ENCODE peak calls at places on chromosomes 6 and 20, in four cellular contexts. O is upper lobe of left lung, L is heart left ventricle, H is body of pancreas. X is an unnamed sample. For H3K9me3 and H3K4me1, the result is how much of the 10 kb centered on the place peaks cover.

GRCh38 chr20:58457083-58457680 is 58.0 kb downstream of the APCDD1L start:
- DNase-seq in H (no peak), O (no peak), L (no peak), X (no peak)

GRCh38 chr20:1423625-1424106 is 30.8 kb upstream of the FKBP1A start:
- DNase-seq in O (peak), L (no peak), H (peak), X (no peak)

GRCh38 chr20:3160418-3160817 is 753 bp upstream of the FASTKD5 start:
- DNase-seq in H (no peak), O (no peak), L (no peak), X (no peak)

GRCh38 chr20:54133434-54134427 is 40.1 kb downstream of the CYP24A1 start:
- DNase-seq in H (no peak), L (no peak), O (no peak), X (no peak)

GRCh38 chr20:40313730-40314129 is 375.3 kb downstream of the MAFB start:
- DNase-seq in O (no peak), L (no peak), H (no peak), X (no peak)

GRCh38 chr6:3804981-3805380 is 44.2 kb upstream of the FAM50B start:
- DNase-seq in H (no peak), O (no peak), L (no peak), X (no peak)

GRCh38 chr6:30806581-30807183 is 62.3 kb upstream of the IER3 start:
- DNase-seq in O (no peak), H (no peak), L (no peak), X (no peak)

GRCh38 chr6:3405679-3406078 is 51.2 kb downstream of the SLC22A23 start:
- DNase-seq in O (peak), L (no peak), H (no peak), X (no peak)

GRCh38 chr20:36881888-36882287 is 6.0 kb downstream of the TLDC2 start:
- DNase-seq in H (no peak), O (no peak), L (no peak), X (no peak)

GRCh38 chr6:53326372-53327016 is 22.3 kb downstream of the ELOVL5 start:
- DNase-seq in H (peak), L (peak), O (peak), X (no peak)

GRCh38 chr6:72683797-72684196 is 61.9 kb downstream of the KCNQ5 start:
- DNase-seq in H (no peak), O (no peak), L (no peak), X (no peak)

GRCh38 chr6:169997930-169998218 is 246.5 kb downstream of the ERMARD start:
- DNase-seq in L (no peak), O (no peak), H (no peak), X (peak)

GRCh38 chr6:72855471-72855870 is 233.6 kb downstream of the KCNQ5 start:
- DNase-seq in L (no peak), O (no peak), H (no peak), X (no peak)

GRCh38 chr20:23368316-23369110 is 6.5 kb downstream of the GZF1 start:
- DNase-seq in O (no peak), H (no peak), L (no peak), X (no peak)

GRCh38 chr6:157667211-157668033 is 155.6 kb upstream of the SNX9 start:
- DNase-seq in O (no peak), L (peak), H (peak), X (no peak)

GRCh38 chr20:60976913-60977312 is 275.1 kb upstream of the CDH4 start:
- DNase-seq in H (no peak), O (no peak), L (no peak), X (no peak)

GRCh38 chr20:2236266-2236665 is 59.5 kb upstream of the TGM3 start:
- DNase-seq in L (no peak), O (no peak), H (no peak), X (no peak)

GRCh38 chr20:59335401-59335800 is 35.0 kb downstream of the EDN3 start:
- DNase-seq in O (no peak), L (no peak), H (no peak), X (no peak)

GRCh38 chr6:3119040-3119723 is 671 bp downstream of the BPHL start:
- DNase-seq in H (no peak), L (no peak), O (no peak), X (no peak)

GRCh38 chr6:13304580-13305255 is 23.6 kb downstream of the TBC1D7 start:
- DNase-seq in L (no peak), H (no peak), O (no peak), X (no peak)

GRCh38 chr6:39102024-39102820 is 12.8 kb downstream of the SAYSD1 start:
- DNase-seq in H (peak), L (no peak), O (peak), X (no peak)

GRCh38 chr6:13485303-13485702 is 2.1 kb downstream of the GFOD1 start:
- DNase-seq in H (no peak), L (no peak), O (no peak), X (no peak)

GRCh38 chr20:13545755-13546154 is 93.0 kb downstream of the TASP1 start:
- DNase-seq in H (no peak), O (no peak), L (no peak), X (no peak)

GRCh38 chr6:119297049-119297448 is 52.5 kb downstream of the MAN1A1 start:
- DNase-seq in O (no peak), H (no peak), L (no peak), X (no peak)

GRCh38 chr6:113591896-113592827 is 265.0 kb upstream of the MARCKS start:
- DNase-seq in H (peak), O (no peak), L (peak), X (no peak)

GRCh38 chr20:313402-313801 is 11.9 kb upstream of the SOX12 start:
- DNase-seq in L (no peak), O (no peak), H (no peak), X (no peak)

GRCh38 chr6:28281288-28282064 is at the start of gene PGBD1:
- DNase-seq in H (peak), L (peak), O (peak), X (no peak)

GRCh38 chr6:113047148-113047547 is 700.0 kb downstream of the RFPL4B start:
- DNase-seq in H (no peak), O (no peak), L (no peak), X (no peak)

GRCh38 chr20:3165473-3166337 is 6.0 kb upstream of the FASTKD5 start:
- DNase-seq in O (no peak), H (peak), L (peak), X (no peak)

GRCh38 chr6:167687035-167687720 is 139.5 kb upstream of the AFDN start:
- DNase-seq in L (no peak), O (no peak), H (no peak), X (no peak)

GRCh38 chr20:62824476-62825287 is 7.8 kb downstream of the COL9A3 start:
- DNase-seq in L (no peak), O (peak), H (peak), X (no peak)

GRCh38 chr6:50353603-50354002 is 303.9 kb upstream of the DEFB112 start:
- DNase-seq in O (no peak), L (no peak), H (no peak), X (no peak)

GRCh38 chr6:83852528-83853177 is 507 bp upstream of the RIPPLY2 start:
- DNase-seq in H (no peak), L (no peak), O (no peak), X (no peak)

GRCh38 chr6:148890091-148890490 is 143.3 kb downstream of the UST start:
- DNase-seq in O (no peak), H (no peak), L (no peak), X (no peak)

GRCh38 chr6:133961831-133962230 is 8.8 kb downstream of the TBPL1 start:
- DNase-seq in H (no peak), O (no peak), L (no peak), X (no peak)

GRCh38 chr6:143125896-143126573 is 65.3 kb downstream of the AIG1 start:
- DNase-seq in H (no peak), O (no peak), L (no peak), X (no peak)

GRCh38 chr6:152170313-152170701 is 362.8 kb downstream of the ESR1 start:
- DNase-seq in L (no peak), O (no peak), H (no peak), X (no peak)

GRCh38 chr6:152170702-152171667 is 363.5 kb downstream of the ESR1 start:
- DNase-seq in H (no peak), L (no peak), O (no peak), X (no peak)

GRCh38 chr6:152166897-152167296 is 359.4 kb downstream of the ESR1 start:
- DNase-seq in H (no peak), L (no peak), O (no peak), X (no peak)

GRCh38 chr6:152164957-152165356 is 357.5 kb downstream of the ESR1 start:
- DNase-seq in H (no peak), L (no peak), O (no peak), X (no peak)

GRCh38 chr6:152167639-152168603 is 360.4 kb downstream of the ESR1 start:
- DNase-seq in O (no peak), L (no peak), H (no peak), X (no peak)
- TF ChIP-seq POLR2A in O (no peak), L (peak), H (no peak), X (no peak)

DNA sequence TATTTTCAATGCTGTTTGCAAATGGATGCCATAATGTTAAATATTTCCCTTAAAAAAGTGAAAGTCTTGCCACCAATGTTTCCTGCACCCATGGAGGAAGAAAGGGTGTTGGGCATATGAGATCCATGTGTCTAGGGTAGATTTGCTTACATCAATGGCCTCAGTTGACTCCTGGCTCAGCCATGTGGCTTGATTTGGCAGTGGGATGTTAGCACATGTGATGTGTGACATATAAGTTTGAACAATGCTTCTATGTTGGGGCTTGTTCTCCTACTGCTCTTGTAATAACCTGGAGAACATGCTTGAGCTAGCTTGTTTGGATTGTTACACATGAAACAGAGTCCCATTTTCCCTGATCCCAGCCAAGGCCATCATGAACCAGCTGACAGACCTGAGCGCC is 187.6 kb downstream of the SCP2D1 start:
- DNase-seq in O (no peak), H (no peak), L (no peak), X (no peak)
- H3K9me3 ChIP-seq in O (under half), H (under half), L (under half), X (under half)

GRCh38 chr6:43334466-43335095 is 26.0 kb upstream of the CRIP3 start:
- DNase-seq in L (no peak), O (no peak), H (no peak), X (no peak)
- H3K4me1 ChIP-seq in L (under half), O (under half), H (under half), X (under half)

DNA sequence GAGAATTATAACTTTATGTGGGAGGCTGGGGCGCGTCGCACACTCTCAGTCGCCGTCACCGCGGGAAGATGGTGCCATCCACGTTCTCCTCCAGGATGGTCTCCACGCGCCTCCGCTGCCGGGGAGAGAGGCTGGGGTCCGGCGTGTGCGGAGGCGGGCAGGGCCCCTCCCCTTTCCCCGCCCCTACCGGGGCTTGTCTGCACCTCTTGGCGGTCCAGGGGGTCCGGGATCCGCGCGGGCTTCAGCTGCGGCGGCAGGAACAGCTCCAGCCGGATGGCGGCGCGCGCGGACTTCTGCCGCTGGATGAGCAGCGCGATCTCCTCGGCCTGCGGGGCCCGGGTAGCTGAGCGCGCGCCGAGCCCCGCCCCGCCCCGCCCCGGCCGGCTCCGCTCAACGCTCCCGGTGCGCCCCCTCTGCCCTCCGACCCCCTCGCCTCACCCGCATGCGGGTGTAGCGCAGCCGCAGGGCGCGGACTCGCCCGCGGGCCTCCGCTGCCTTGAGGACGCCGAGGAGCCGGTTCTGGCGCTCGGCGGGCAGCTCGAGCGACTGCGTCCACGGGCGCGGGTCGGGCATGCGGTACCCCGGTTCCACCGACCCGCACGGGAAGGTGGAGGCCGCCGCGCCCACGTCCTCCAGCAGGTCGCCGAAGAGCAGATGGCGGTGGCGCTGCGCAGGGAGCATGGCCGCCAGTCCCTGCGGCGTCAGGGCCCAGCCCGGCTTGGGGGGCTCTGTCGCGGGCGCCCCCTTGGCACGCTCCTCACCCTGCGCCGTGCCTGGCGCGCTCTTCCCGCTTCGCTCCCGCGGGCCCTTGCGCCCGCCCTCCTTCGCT is 604 bp downstream of the LKAAEAR1 start:
- DNase-seq in O (peak), H (peak), L (peak), X (no peak)
- TF ChIP-seq POLR2A in O (no peak), H (no peak), L (no peak), X (no peak)

GRCh38 chr6:140208286-140208685 is 833.8 kb upstream of the CITED2 start:
- DNase-seq in O (no peak), H (no peak), L (no peak), X (no peak)

GRCh38 chr6:140202964-140203363 is 828.5 kb upstream of the CITED2 start:
- DNase-seq in O (no peak), L (no peak), H (no peak), X (no peak)

GRCh38 chr6:140203611-140204553 is 829.4 kb upstream of the CITED2 start:
- DNase-seq in H (no peak), L (no peak), O (no peak), X (no peak)

GRCh38 chr6:140201787-140202458 is 827.5 kb upstream of the CITED2 start:
- DNase-seq in L (no peak), O (no peak), H (no peak), X (no peak)

GRCh38 chr6:140205795-140206593 is 831.5 kb upstream of the CITED2 start:
- DNase-seq in H (no peak), O (no peak), L (no peak), X (no peak)
- H3K9me3 ChIP-seq in H (under half), O (under half), L (under half), X (under half)

DNA sequence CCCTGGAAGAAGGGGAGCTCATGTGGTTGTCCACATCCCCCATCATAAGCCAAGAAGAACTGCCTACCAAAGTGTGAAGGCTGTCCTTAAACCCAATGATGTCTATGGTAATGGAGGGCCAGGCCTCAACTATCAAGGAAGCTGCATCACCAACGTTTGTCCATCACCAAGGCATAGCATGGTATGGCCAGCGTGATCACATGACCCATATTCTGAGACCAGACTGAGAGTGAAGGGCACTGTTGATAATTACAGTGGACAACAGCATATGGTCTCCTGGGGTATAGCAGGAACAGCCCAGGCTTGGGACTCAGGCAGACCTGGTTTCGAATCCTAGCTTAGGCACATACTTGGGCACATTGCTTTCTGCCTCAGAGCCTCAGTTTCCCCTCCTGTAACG is 218.2 kb upstream of the RREB1 start:
- DNase-seq in H (no peak), L (no peak), O (no peak), X (no peak)
- H3K4me1 ChIP-seq in H (under half), L (under half), O (under half), X (under half)

GRCh38 chr6:135030056-135030473 is 24.6 kb downstream of the HBS1L start:
- DNase-seq in O (no peak), L (no peak), H (no peak), X (no peak)
- TF ChIP-seq POLR2A in O (no peak), L (no peak), H (no peak), X (no peak)